ENCODE peak calls at places on chromosomes 1 and 21, in six cellular contexts. One of them, this sample, is unnamed.

GRCh38 chr1:221022331-221022730 is 143.1 kb downstream of the HLX start:
- DNase-seq in K562: no peak
- DNase-seq in HepG2: no peak
- DNase-seq in A549: no peak
- DNase-seq in endothelial cell of umbilical vein: no peak
- DNase-seq in GM12878: no peak
- DNase-seq in this sample: no peak

GRCh38 chr1:108117908-108118902 is 81.9 kb downstream of the SLC25A24 start:
- DNase-seq in A549: no peak
- DNase-seq in K562: no peak
- DNase-seq in HepG2: no peak
- DNase-seq in endothelial cell of umbilical vein: no peak
- DNase-seq in GM12878: no peak
- DNase-seq in this sample: peak

GRCh38 chr1:100730130-100730529 is 10.6 kb downstream of the VCAM1 start:
- DNase-seq in endothelial cell of umbilical vein: no peak
- DNase-seq in K562: no peak
- DNase-seq in HepG2: no peak
- DNase-seq in A549: no peak
- DNase-seq in GM12878: no peak
- DNase-seq in this sample: no peak

GRCh38 chr1:154714638-154715037 is 106.7 kb upstream of the ADAR start:
- DNase-seq in HepG2: peak
- DNase-seq in A549: peak
- DNase-seq in GM12878: no peak
- DNase-seq in K562: no peak
- DNase-seq in endothelial cell of umbilical vein: no peak
- DNase-seq in this sample: peak

GRCh38 chr1:223223091-223223995 is 80.3 kb upstream of the TLR5 start:
- DNase-seq in endothelial cell of umbilical vein: no peak
- DNase-seq in A549: no peak
- DNase-seq in GM12878: no peak
- DNase-seq in K562: no peak
- DNase-seq in HepG2: no peak
- DNase-seq in this sample: no peak

GRCh38 chr1:214337536-214337935 is 56.6 kb downstream of the SMYD2 start:
- DNase-seq in K562: no peak
- DNase-seq in GM12878: no peak
- DNase-seq in A549: peak
- DNase-seq in endothelial cell of umbilical vein: peak
- DNase-seq in HepG2: no peak
- DNase-seq in this sample: no peak

GRCh38 chr1:36183309-36183856 is 27.4 kb downstream of the MAP7D1 start:
- DNase-seq in K562: no peak
- DNase-seq in endothelial cell of umbilical vein: no peak
- DNase-seq in A549: no peak
- DNase-seq in HepG2: no peak
- DNase-seq in GM12878: no peak
- DNase-seq in this sample: no peak

GRCh38 chr1:201348211-201348566 is 29.3 kb downstream of the TNNT2 start:
- DNase-seq in A549: peak
- DNase-seq in HepG2: peak
- DNase-seq in GM12878: no peak
- DNase-seq in K562: peak
- DNase-seq in endothelial cell of umbilical vein: peak
- DNase-seq in this sample: peak

GRCh38 chr1:78490861-78491310 is at the start of gene PTGFR:
- DNase-seq in K562: no peak
- DNase-seq in A549: no peak
- DNase-seq in HepG2: no peak
- DNase-seq in GM12878: no peak
- DNase-seq in endothelial cell of umbilical vein: peak
- DNase-seq in this sample: no peak

GRCh38 chr1:6523566-6523965 is 30.7 kb downstream of the NOL9 start:
- DNase-seq in K562: peak
- DNase-seq in endothelial cell of umbilical vein: peak
- DNase-seq in GM12878: no peak
- DNase-seq in A549: peak
- DNase-seq in HepG2: peak
- DNase-seq in this sample: peak

GRCh38 chr1:223492044-223492443 is 98.8 kb downstream of the CCDC185 start:
- DNase-seq in K562: no peak
- DNase-seq in A549: no peak
- DNase-seq in HepG2: no peak
- DNase-seq in GM12878: no peak
- DNase-seq in endothelial cell of umbilical vein: no peak
- DNase-seq in this sample: no peak

GRCh38 chr1:81329061-81329460 is 471.7 kb upstream of the ADGRL2 start:
- DNase-seq in K562: no peak
- DNase-seq in HepG2: no peak
- DNase-seq in endothelial cell of umbilical vein: no peak
- DNase-seq in GM12878: no peak
- DNase-seq in A549: no peak
- DNase-seq in this sample: no peak

GRCh38 chr1:242523282-242523967 is 1.1 kb downstream of the PLD5 start:
- DNase-seq in A549: no peak
- DNase-seq in HepG2: no peak
- DNase-seq in endothelial cell of umbilical vein: no peak
- DNase-seq in K562: no peak
- DNase-seq in GM12878: no peak
- DNase-seq in this sample: no peak

GRCh38 chr1:145891587-145892485 is 6.2 kb upstream of the ANKRD35 start:
- DNase-seq in K562: peak
- DNase-seq in GM12878: no peak
- DNase-seq in HepG2: peak
- DNase-seq in A549: peak
- DNase-seq in endothelial cell of umbilical vein: peak
- DNase-seq in this sample: peak

GRCh38 chr21:42784896-42785451 is 94.4 kb downstream of the WDR4 start:
- DNase-seq in K562: peak
- DNase-seq in GM12878: no peak
- DNase-seq in HepG2: no peak
- DNase-seq in endothelial cell of umbilical vein: no peak
- DNase-seq in A549: no peak
- DNase-seq in this sample: no peak

GRCh38 chr1:225972344-225973152 is 26.6 kb downstream of the SDE2 start:
- DNase-seq in HepG2: no peak
- DNase-seq in K562: no peak
- DNase-seq in endothelial cell of umbilical vein: no peak
- DNase-seq in GM12878: no peak
- DNase-seq in A549: no peak
- DNase-seq in this sample: no peak

GRCh38 chr1:32816676-32817158 is 441 bp downstream of the YARS1 start:
- DNase-seq in HepG2: peak
- DNase-seq in endothelial cell of umbilical vein: peak
- DNase-seq in GM12878: no peak
- DNase-seq in A549: peak
- DNase-seq in K562: no peak
- DNase-seq in this sample: peak

GRCh38 chr1:53155945-53156344 is 13.5 kb upstream of the SLC1A7 start:
- DNase-seq in A549: no peak
- DNase-seq in GM12878: no peak
- DNase-seq in K562: no peak
- DNase-seq in HepG2: no peak
- DNase-seq in endothelial cell of umbilical vein: no peak
- DNase-seq in this sample: no peak

GRCh38 chr1:77036560-77036959 is 169.3 kb downstream of the ST6GALNAC5 start:
- DNase-seq in HepG2: no peak
- DNase-seq in GM12878: no peak
- DNase-seq in endothelial cell of umbilical vein: peak
- DNase-seq in A549: peak
- DNase-seq in K562: no peak
- DNase-seq in this sample: peak

GRCh38 chr1:230031131-230031530 is 35.9 kb upstream of the GALNT2 start:
- DNase-seq in K562: no peak
- DNase-seq in A549: peak
- DNase-seq in endothelial cell of umbilical vein: no peak
- DNase-seq in GM12878: no peak
- DNase-seq in HepG2: no peak
- DNase-seq in this sample: peak

GRCh38 chr1:228161381-228161780 is 4.2 kb upstream of the IBA57 start:
- DNase-seq in A549: no peak
- DNase-seq in endothelial cell of umbilical vein: no peak
- DNase-seq in K562: no peak
- DNase-seq in GM12878: no peak
- DNase-seq in HepG2: no peak
- DNase-seq in this sample: no peak

GRCh38 chr1:243786546-243786945 is 63.5 kb downstream of the AKT3 start:
- DNase-seq in GM12878: no peak
- DNase-seq in endothelial cell of umbilical vein: no peak
- DNase-seq in A549: no peak
- DNase-seq in K562: no peak
- DNase-seq in HepG2: no peak
- DNase-seq in this sample: no peak

GRCh38 chr1:113981962-113982931 is 3.0 kb downstream of the OLFML3 start:
- DNase-seq in K562: no peak
- DNase-seq in A549: no peak
- DNase-seq in endothelial cell of umbilical vein: no peak
- DNase-seq in HepG2: peak
- DNase-seq in GM12878: no peak
- DNase-seq in this sample: peak

GRCh38 chr21:36829116-36829515 is 130.2 kb downstream of the SIM2 start:
- DNase-seq in HepG2: no peak
- DNase-seq in GM12878: no peak
- DNase-seq in K562: no peak
- DNase-seq in endothelial cell of umbilical vein: no peak
- DNase-seq in A549: no peak
- DNase-seq in this sample: no peak

GRCh38 chr1:209455666-209456065 is 127.8 kb upstream of the CAMK1G start:
- DNase-seq in HepG2: no peak
- DNase-seq in K562: no peak
- DNase-seq in endothelial cell of umbilical vein: no peak
- DNase-seq in A549: no peak
- DNase-seq in GM12878: no peak
- DNase-seq in this sample: no peak

GRCh38 chr1:26307363-26307781 is 936 bp upstream of the UBXN11 start:
- DNase-seq in A549: no peak
- DNase-seq in GM12878: no peak
- DNase-seq in endothelial cell of umbilical vein: no peak
- DNase-seq in K562: no peak
- DNase-seq in HepG2: no peak
- DNase-seq in this sample: no peak
- H3K4me3 ChIP-seq in A549: no peak
- H3K4me3 ChIP-seq in GM12878: peak
- H3K4me3 ChIP-seq in endothelial cell of umbilical vein: no peak
- H3K4me3 ChIP-seq in K562: peak
- H3K4me3 ChIP-seq in HepG2: peak
- H3K4me3 ChIP-seq in this sample: peak

GRCh38 chr1:205680073-205680851 is at the start of gene SLC45A3:
- DNase-seq in K562: peak
- DNase-seq in endothelial cell of umbilical vein: no peak
- DNase-seq in HepG2: no peak
- DNase-seq in A549: peak
- DNase-seq in GM12878: no peak
- DNase-seq in this sample: peak
- TF ChIP-seq MAX in K562: peak
- TF ChIP-seq MAX in endothelial cell of umbilical vein: no peak
- TF ChIP-seq MAX in HepG2: peak
- TF ChIP-seq MAX in A549: peak
- TF ChIP-seq MAX in GM12878: no peak
- TF ChIP-seq MAX in this sample: peak

GRCh38 chr1:168146160-168146539 is 9.4 kb upstream of the GPR161 start:
- DNase-seq in HepG2: no peak
- DNase-seq in A549: no peak
- DNase-seq in K562: no peak
- DNase-seq in endothelial cell of umbilical vein: no peak
- DNase-seq in GM12878: no peak
- DNase-seq in this sample: no peak
- TF ChIP-seq MYC in HepG2: no peak
- TF ChIP-seq MYC in A549: no peak
- TF ChIP-seq MYC in K562: no peak
- TF ChIP-seq MYC in endothelial cell of umbilical vein: no peak
- TF ChIP-seq MYC in GM12878: no peak
- TF ChIP-seq MYC in this sample: no peak

GRCh38 chr1:84603941-84604830 is 29.9 kb upstream of the CTBS start:
- DNase-seq in K562: peak
- DNase-seq in HepG2: peak
- DNase-seq in A549: peak
- DNase-seq in GM12878: no peak
- DNase-seq in endothelial cell of umbilical vein: peak
- DNase-seq in this sample: no peak
- H3K4me3 ChIP-seq in K562: peak
- H3K4me3 ChIP-seq in HepG2: peak
- H3K4me3 ChIP-seq in A549: no peak
- H3K4me3 ChIP-seq in GM12878: no peak
- H3K4me3 ChIP-seq in endothelial cell of umbilical vein: peak
- H3K4me3 ChIP-seq in this sample: no peak

GRCh38 chr21:39451332-39452206 is at the start of gene SH3BGR:
- DNase-seq in endothelial cell of umbilical vein: no peak
- DNase-seq in HepG2: no peak
- DNase-seq in A549: no peak
- DNase-seq in GM12878: no peak
- DNase-seq in K562: peak
- DNase-seq in this sample: no peak
- TF ChIP-seq MAX in endothelial cell of umbilical vein: no peak
- TF ChIP-seq MAX in HepG2: no peak
- TF ChIP-seq MAX in A549: no peak
- TF ChIP-seq MAX in GM12878: no peak
- TF ChIP-seq MAX in K562: no peak
- TF ChIP-seq MAX in this sample: no peak

GRCh38 chr1:174768949-174769348 is 230.8 kb upstream of the CACYBP start:
- DNase-seq in K562: no peak
- DNase-seq in A549: no peak
- DNase-seq in GM12878: no peak
- DNase-seq in endothelial cell of umbilical vein: no peak
- DNase-seq in HepG2: no peak
- DNase-seq in this sample: no peak

GRCh38 chr1:174775621-174776020 is 224.1 kb upstream of the CACYBP start:
- DNase-seq in endothelial cell of umbilical vein: no peak
- DNase-seq in GM12878: no peak
- DNase-seq in K562: no peak
- DNase-seq in HepG2: no peak
- DNase-seq in A549: no peak
- DNase-seq in this sample: no peak

GRCh38 chr1:174766727-174767126 is 233.0 kb upstream of the CACYBP start:
- DNase-seq in GM12878: no peak
- DNase-seq in A549: no peak
- DNase-seq in HepG2: no peak
- DNase-seq in endothelial cell of umbilical vein: no peak
- DNase-seq in K562: no peak
- DNase-seq in this sample: no peak

GRCh38 chr1:174768516-174768915 is 231.2 kb upstream of the CACYBP start:
- DNase-seq in GM12878: no peak
- DNase-seq in A549: no peak
- DNase-seq in K562: no peak
- DNase-seq in HepG2: no peak
- DNase-seq in endothelial cell of umbilical vein: no peak
- DNase-seq in this sample: no peak

GRCh38 chr1:174769961-174770549 is 229.7 kb upstream of the CACYBP start:
- DNase-seq in K562: peak
- DNase-seq in GM12878: peak
- DNase-seq in endothelial cell of umbilical vein: peak
- DNase-seq in HepG2: peak
- DNase-seq in A549: peak
- DNase-seq in this sample: peak
- TF ChIP-seq MYC in K562: no peak
- TF ChIP-seq MYC in GM12878: no peak
- TF ChIP-seq MYC in endothelial cell of umbilical vein: no peak
- TF ChIP-seq MYC in HepG2: no peak
- TF ChIP-seq MYC in A549: no peak
- TF ChIP-seq MYC in this sample: no peak